ENCODE peak calls at places on chromosomes 4 and X, in four cellular contexts. H, W, K and S are unnamed samples.

GRCh38 chr4:41505161-41505653 is 32.8 kb upstream of the LIMCH1 start:
- DNase-seq in K (no peak), W (no peak), H (no peak), S (peak)

GRCh38 chr4:25330905-25331816 is 18.6 kb downstream of the ZCCHC4 start:
- DNase-seq in W (no peak), H (no peak), K (no peak), S (no peak)

GRCh38 chr4:153809307-153809706 is 20.4 kb upstream of the SFRP2 start:
- DNase-seq in K (no peak), H (no peak), W (no peak), S (no peak)

GRCh38 chr4:20666471-20666870 is 33.8 kb upstream of the PACRGL start:
- DNase-seq in K (no peak), H (no peak), W (no peak), S (no peak)

GRCh38 chrX:150983526-150984163 is 510 bp downstream of the HMGB3 start:
- DNase-seq in W (no peak), H (no peak), K (no peak), S (no peak)

GRCh38 chrX:136528645-136529315 is 3.2 kb upstream of the VGLL1 start:
- DNase-seq in H (no peak), K (no peak), W (no peak), S (peak)

GRCh38 chr4:21002976-21003375 is 302.7 kb downstream of the PACRGL start:
- DNase-seq in H (no peak), W (no peak), K (no peak), S (no peak)

GRCh38 chr4:2075987-2076907 is 17.1 kb downstream of the NAT8L start:
- DNase-seq in H (peak), W (no peak), K (no peak), S (no peak)

GRCh38 chr4:8540072-8540471 is 40.1 kb upstream of the GPR78 start:
- DNase-seq in W (no peak), H (peak), K (no peak), S (no peak)

GRCh38 chr4:140150886-140151699 is 2.9 kb downstream of the MAML3 start:
- DNase-seq in W (peak), K (peak), H (peak), S (peak)

GRCh38 chr4:1767770-1768366 is 25.2 kb upstream of the FGFR3 start:
- DNase-seq in W (peak), H (no peak), K (no peak), S (no peak)

GRCh38 chrX:104854188-104854587 is 288.2 kb downstream of the IL1RAPL2 start:
- DNase-seq in H (no peak), W (no peak), K (no peak), S (no peak)

GRCh38 chr4:17448689-17449088 is 63.2 kb downstream of the QDPR start:
- DNase-seq in K (no peak), H (no peak), W (no peak), S (no peak)

GRCh38 chr4:78569291-78569821 is 17.8 kb downstream of the ANXA3 start:
- DNase-seq in H (no peak), W (no peak), K (no peak), S (no peak)

GRCh38 chrX:68894513-68895338 is 65.9 kb downstream of the EFNB1 start:
- DNase-seq in W (no peak), K (peak), H (no peak), S (no peak)
- TF ChIP-seq POLR2A in W (no peak), K (no peak), H (no peak), S (no peak)

GRCh38 chrX:154511761-154512160 is 4.3 kb downstream of the FAM3A start:
- DNase-seq in H (no peak), K (no peak), W (no peak), S (no peak)
- TF ChIP-seq POLR2A in H (no peak), K (no peak), W (no peak), S (no peak)

DNA sequence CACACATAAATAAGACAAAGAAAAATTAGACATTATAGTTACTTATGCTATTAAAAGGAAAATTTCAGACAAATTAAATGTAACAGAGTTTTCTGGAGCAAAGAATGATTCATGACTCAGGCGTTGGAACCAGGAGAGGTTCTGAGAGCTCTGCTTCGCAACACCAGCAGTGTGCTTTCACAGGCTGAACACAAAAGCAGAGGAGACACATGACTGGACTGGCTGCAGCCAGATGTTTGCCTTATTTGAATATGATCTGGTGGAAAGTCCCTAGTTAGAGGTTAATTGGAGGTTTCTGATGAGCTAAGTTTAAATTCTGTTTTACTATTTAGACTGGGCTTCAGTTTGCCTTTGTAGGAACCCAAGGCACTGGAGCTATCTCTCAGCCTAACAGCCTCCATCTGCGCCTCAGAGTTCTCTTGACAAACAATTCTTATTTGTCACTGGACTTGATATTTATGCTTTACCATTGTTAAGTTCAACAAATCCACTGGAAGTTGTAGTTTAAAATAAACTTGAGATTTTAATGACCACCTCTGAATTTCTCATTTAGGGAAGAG is 16.2 kb downstream of the BOD1L1 start:
- DNase-seq in K (no peak), H (no peak), W (no peak), S (no peak)
- TF ChIP-seq POLR2A in K (no peak), H (no peak), W (no peak), S (no peak)

GRCh38 chr4:88823058-88823919 is 125.7 kb upstream of the NAP1L5 start:
- DNase-seq in K (peak), W (no peak), H (peak), S (peak)
- TF ChIP-seq POLR2A in K (peak), W (no peak), H (peak), S (no peak)

DNA sequence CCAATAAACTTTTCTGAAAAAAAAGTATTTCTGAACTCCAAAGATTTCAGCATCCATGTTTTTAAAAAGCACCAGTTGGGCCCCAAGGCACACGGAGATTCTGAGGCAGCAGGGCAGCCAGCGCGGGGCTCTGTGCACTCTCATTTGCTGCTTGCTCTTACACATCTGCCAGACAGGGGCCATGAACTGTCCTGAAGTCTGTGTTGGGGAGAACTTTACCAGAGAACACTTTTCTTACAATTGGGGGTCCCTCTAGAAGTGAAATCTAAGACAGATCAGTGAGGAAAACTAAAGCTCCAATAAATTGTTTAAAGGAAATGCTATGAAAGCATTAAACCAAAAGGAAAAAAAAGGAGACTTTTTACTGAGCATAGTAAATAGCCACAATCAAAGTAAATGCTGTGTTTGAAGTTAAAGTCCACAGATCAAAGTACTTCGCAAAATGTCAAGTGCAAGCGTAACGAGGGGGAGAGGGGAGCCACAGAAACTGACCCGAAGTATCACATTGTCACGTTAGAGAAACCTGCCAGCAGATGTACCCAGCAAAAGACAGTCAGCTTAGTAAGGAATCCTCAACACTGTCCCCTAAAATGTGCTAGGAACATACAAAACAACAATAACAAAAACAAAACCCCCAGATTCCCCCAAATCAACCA is 37.8 kb downstream of the SORBS2 start:
- DNase-seq in K (no peak), W (no peak), H (no peak), S (no peak)
- TF ChIP-seq POLR2A in K (no peak), W (no peak), H (no peak), S (no peak)

DNA sequence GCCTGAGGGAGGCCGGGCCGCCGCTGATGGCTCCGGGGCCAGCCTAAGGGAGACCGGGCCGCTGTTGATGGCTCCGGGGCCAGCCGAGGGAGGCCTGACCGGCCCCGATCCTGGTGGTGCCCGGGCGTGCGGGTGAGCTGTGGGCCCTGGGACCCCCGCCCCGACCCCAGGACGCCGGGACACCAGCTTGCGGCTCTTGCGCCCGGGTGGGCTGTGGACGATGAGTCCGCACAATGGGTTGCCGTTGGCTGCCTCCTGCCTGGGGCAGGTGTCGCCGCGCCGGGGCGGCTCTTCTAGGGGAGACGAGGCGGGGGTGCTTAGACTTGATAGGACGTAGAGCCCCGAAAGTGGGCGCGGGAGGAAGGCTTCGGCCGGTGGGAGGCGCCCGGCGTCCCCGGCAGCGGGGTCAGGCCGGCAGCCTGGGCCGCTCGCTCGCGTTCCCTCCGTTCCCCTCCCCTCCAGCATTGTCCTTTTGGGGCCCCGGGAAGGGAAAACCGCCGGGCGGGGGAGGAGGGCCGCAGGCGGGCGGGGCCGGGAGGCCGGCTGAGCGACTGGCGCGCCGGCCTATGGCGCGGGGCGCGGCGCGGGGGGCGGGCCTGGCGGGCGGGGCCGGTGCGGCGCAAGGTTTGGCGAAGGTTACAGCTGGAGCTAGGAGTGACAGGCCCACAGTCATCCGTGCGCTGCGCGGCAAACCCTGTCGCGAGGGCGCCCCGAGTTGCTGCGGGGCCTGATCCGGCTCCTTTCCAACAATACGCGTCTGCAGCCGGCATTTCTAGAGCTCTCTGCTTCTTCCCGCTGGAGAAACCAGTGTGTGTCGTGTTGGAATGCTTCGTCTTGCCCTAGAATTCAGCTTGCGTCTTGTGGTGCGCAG is 819 bp downstream of the KIAA0232 start:
- DNase-seq in K (peak), W (peak), H (peak), S (peak)
- TF ChIP-seq POLR2A in K (no peak), W (no peak), H (peak), S (peak)

GRCh38 chr4:184286346-184286745 is 68.7 kb upstream of the ENPP6 start:
- DNase-seq in H (no peak), W (no peak), K (no peak), S (no peak)

GRCh38 chr4:184287697-184288255 is 70.1 kb upstream of the ENPP6 start:
- DNase-seq in H (no peak), W (no peak), K (no peak), S (no peak)

GRCh38 chr4:184292465-184292867 is 74.8 kb upstream of the ENPP6 start:
- DNase-seq in W (no peak), K (no peak), H (no peak), S (no peak)

GRCh38 chr4:184289179-184289535 is 71.5 kb upstream of the ENPP6 start:
- DNase-seq in W (no peak), K (no peak), H (no peak), S (no peak)

GRCh38 chr4:184288451-184289178 is 70.9 kb upstream of the ENPP6 start:
- DNase-seq in H (no peak), K (no peak), W (no peak), S (no peak)
- TF ChIP-seq POLR2A in H (no peak), K (no peak), W (no peak), S (no peak)